ENCODE peak calls at places on chromosome 1, in nine cellular contexts. One of them, this sample, is unnamed.

GRCh38 chr1:68178821-68179490 is 53.4 kb downstream of the WLS start:
- DNase-seq in stomach: no peak
- DNase-seq in A549: no peak
- DNase-seq in uterus: no peak
- DNase-seq in Peyer's patch: no peak
- DNase-seq in upper lobe of left lung: no peak
- DNase-seq in transverse colon: no peak
- DNase-seq in ovary: no peak
- DNase-seq in sigmoid colon: no peak
- DNase-seq in this sample: no peak

GRCh38 chr1:41848216-41848952 is 70.3 kb downstream of the HIVEP3 start:
- DNase-seq in Peyer's patch: no peak
- DNase-seq in upper lobe of left lung: no peak
- DNase-seq in stomach: no peak
- DNase-seq in transverse colon: no peak
- DNase-seq in sigmoid colon: no peak
- DNase-seq in ovary: no peak
- DNase-seq in uterus: no peak
- DNase-seq in A549: no peak
- DNase-seq in this sample: no peak

GRCh38 chr1:110138956-110139355 is 11.3 kb upstream of the SLC6A17 start:
- DNase-seq in A549: no peak
- DNase-seq in upper lobe of left lung: no peak
- DNase-seq in transverse colon: no peak
- DNase-seq in uterus: no peak
- DNase-seq in sigmoid colon: no peak
- DNase-seq in Peyer's patch: no peak
- DNase-seq in ovary: no peak
- DNase-seq in stomach: no peak
- DNase-seq in this sample: no peak

GRCh38 chr1:44339731-44340130 is 15.3 kb downstream of the ERI3 start:
- DNase-seq in ovary: no peak
- DNase-seq in uterus: no peak
- DNase-seq in sigmoid colon: no peak
- DNase-seq in upper lobe of left lung: no peak
- DNase-seq in A549: no peak
- DNase-seq in transverse colon: no peak
- DNase-seq in Peyer's patch: no peak
- DNase-seq in stomach: no peak
- DNase-seq in this sample: no peak

GRCh38 chr1:170238704-170239391 is 93.1 kb downstream of the NTMT2 start:
- DNase-seq in stomach: no peak
- DNase-seq in sigmoid colon: no peak
- DNase-seq in A549: no peak
- DNase-seq in Peyer's patch: no peak
- DNase-seq in upper lobe of left lung: no peak
- DNase-seq in transverse colon: no peak
- DNase-seq in uterus: no peak
- DNase-seq in ovary: no peak
- DNase-seq in this sample: no peak

GRCh38 chr1:195754874-195755273 is 853.4 kb downstream of the KCNT2 start:
- DNase-seq in A549: no peak
- DNase-seq in stomach: no peak
- DNase-seq in Peyer's patch: no peak
- DNase-seq in uterus: no peak
- DNase-seq in sigmoid colon: no peak
- DNase-seq in ovary: no peak
- DNase-seq in transverse colon: no peak
- DNase-seq in upper lobe of left lung: no peak
- DNase-seq in this sample: no peak

GRCh38 chr1:26361605-26362122 is 7.7 kb upstream of the CRYBG2 start:
- DNase-seq in transverse colon: no peak
- DNase-seq in uterus: no peak
- DNase-seq in ovary: no peak
- DNase-seq in Peyer's patch: no peak
- DNase-seq in A549: no peak
- DNase-seq in sigmoid colon: peak; percentile 56
- DNase-seq in upper lobe of left lung: no peak
- DNase-seq in stomach: no peak
- DNase-seq in this sample: no peak

GRCh38 chr1:207389728-207390464 is 64.2 kb upstream of the CR2 start:
- DNase-seq in uterus: no peak
- DNase-seq in Peyer's patch: no peak
- DNase-seq in stomach: no peak
- DNase-seq in sigmoid colon: no peak
- DNase-seq in A549: peak; percentile 16
- DNase-seq in transverse colon: no peak
- DNase-seq in upper lobe of left lung: no peak
- DNase-seq in ovary: no peak
- DNase-seq in this sample: no peak

GRCh38 chr1:16614361-16615252 is 1.2 kb upstream of the NBPF1 start:
- DNase-seq in ovary: peak; percentile 47
- DNase-seq in stomach: peak; percentile 67
- DNase-seq in uterus: no peak
- DNase-seq in A549: no peak
- DNase-seq in transverse colon: peak; percentile 24
- DNase-seq in upper lobe of left lung: peak; percentile 23
- DNase-seq in sigmoid colon: peak; percentile 71
- DNase-seq in Peyer's patch: peak; percentile 25
- DNase-seq in this sample: no peak

GRCh38 chr1:16615253-16616252 is 2.2 kb upstream of the NBPF1 start:
- DNase-seq in uterus: no peak
- DNase-seq in stomach: peak; percentile 46
- DNase-seq in Peyer's patch: peak; percentile 20
- DNase-seq in A549: no peak
- DNase-seq in sigmoid colon: peak; percentile 72
- DNase-seq in upper lobe of left lung: peak; percentile 21
- DNase-seq in transverse colon: peak; percentile 21
- DNase-seq in ovary: peak; percentile 37
- DNase-seq in this sample: no peak

GRCh38 chr1:16617101-16617727 is 3.9 kb upstream of the NBPF1 start:
- DNase-seq in ovary: peak; percentile 45
- DNase-seq in sigmoid colon: peak; percentile 73
- DNase-seq in stomach: peak; percentile 33
- DNase-seq in Peyer's patch: peak; percentile 18
- DNase-seq in transverse colon: no peak
- DNase-seq in upper lobe of left lung: peak; percentile 30
- DNase-seq in A549: no peak
- DNase-seq in uterus: peak; percentile 17
- DNase-seq in this sample: no peak

GRCh38 chr1:16612332-16613172 is 812 bp downstream of the NBPF1 start:
- DNase-seq in stomach: peak; percentile 67
- DNase-seq in transverse colon: peak; percentile 75
- DNase-seq in A549: peak; percentile 62
- DNase-seq in sigmoid colon: peak; percentile 96
- DNase-seq in Peyer's patch: peak; percentile 56
- DNase-seq in ovary: peak; percentile 81
- DNase-seq in uterus: peak; percentile 77
- DNase-seq in upper lobe of left lung: peak; percentile 78
- DNase-seq in this sample: peak; percentile 66

GRCh38 chr1:16613185-16614147 is at the start of gene NBPF1:
- DNase-seq in stomach: peak; percentile 99
- DNase-seq in sigmoid colon: peak; percentile 99
- DNase-seq in ovary: peak; percentile 96
- DNase-seq in A549: peak; percentile 96
- DNase-seq in uterus: peak; percentile 91
- DNase-seq in transverse colon: peak; percentile 99
- DNase-seq in upper lobe of left lung: peak; percentile 100
- DNase-seq in Peyer's patch: peak; percentile 99
- DNase-seq in this sample: peak; percentile 92
- TF ChIP-seq POLR2A in stomach: peak; percentile 45
- TF ChIP-seq POLR2A in sigmoid colon: peak; percentile 75
- TF ChIP-seq POLR2A in ovary: peak; percentile 77
- TF ChIP-seq POLR2A in A549: peak; percentile 98
- TF ChIP-seq POLR2A in uterus: peak; percentile 97
- TF ChIP-seq POLR2A in transverse colon: peak; percentile 79
- TF ChIP-seq POLR2A in upper lobe of left lung: peak; percentile 95
- TF ChIP-seq POLR2A in Peyer's patch: peak; percentile 78
- TF ChIP-seq POLR2A in this sample: peak; percentile 76

GRCh38 chr1:8314346-8315280 is 3.3 kb upstream of the SLC45A1 start:
- DNase-seq in uterus: peak; percentile 83
- DNase-seq in stomach: peak; percentile 83
- DNase-seq in A549: peak; percentile 78
- DNase-seq in ovary: peak; percentile 87
- DNase-seq in Peyer's patch: peak; percentile 46
- DNase-seq in transverse colon: peak; percentile 85
- DNase-seq in upper lobe of left lung: peak; percentile 80
- DNase-seq in sigmoid colon: peak; percentile 92
- DNase-seq in this sample: peak; percentile 71

GRCh38 chr1:8315573-8316475 is 2.1 kb upstream of the SLC45A1 start:
- DNase-seq in stomach: no peak
- DNase-seq in sigmoid colon: no peak
- DNase-seq in Peyer's patch: no peak
- DNase-seq in uterus: no peak
- DNase-seq in transverse colon: no peak
- DNase-seq in ovary: no peak
- DNase-seq in A549: peak; percentile 29
- DNase-seq in upper lobe of left lung: no peak
- DNase-seq in this sample: no peak

GRCh38 chr1:8307628-8308027 is 10.3 kb upstream of the SLC45A1 start:
- DNase-seq in A549: no peak
- DNase-seq in transverse colon: no peak
- DNase-seq in upper lobe of left lung: no peak
- DNase-seq in uterus: no peak
- DNase-seq in stomach: no peak
- DNase-seq in ovary: no peak
- DNase-seq in Peyer's patch: no peak
- DNase-seq in sigmoid colon: no peak
- DNase-seq in this sample: peak; percentile 26

GRCh38 chr1:8311068-8311718 is 6.7 kb upstream of the SLC45A1 start:
- DNase-seq in ovary: no peak
- DNase-seq in sigmoid colon: no peak
- DNase-seq in upper lobe of left lung: no peak
- DNase-seq in A549: no peak
- DNase-seq in transverse colon: no peak
- DNase-seq in uterus: no peak
- DNase-seq in stomach: no peak
- DNase-seq in Peyer's patch: no peak
- DNase-seq in this sample: no peak

DNA sequence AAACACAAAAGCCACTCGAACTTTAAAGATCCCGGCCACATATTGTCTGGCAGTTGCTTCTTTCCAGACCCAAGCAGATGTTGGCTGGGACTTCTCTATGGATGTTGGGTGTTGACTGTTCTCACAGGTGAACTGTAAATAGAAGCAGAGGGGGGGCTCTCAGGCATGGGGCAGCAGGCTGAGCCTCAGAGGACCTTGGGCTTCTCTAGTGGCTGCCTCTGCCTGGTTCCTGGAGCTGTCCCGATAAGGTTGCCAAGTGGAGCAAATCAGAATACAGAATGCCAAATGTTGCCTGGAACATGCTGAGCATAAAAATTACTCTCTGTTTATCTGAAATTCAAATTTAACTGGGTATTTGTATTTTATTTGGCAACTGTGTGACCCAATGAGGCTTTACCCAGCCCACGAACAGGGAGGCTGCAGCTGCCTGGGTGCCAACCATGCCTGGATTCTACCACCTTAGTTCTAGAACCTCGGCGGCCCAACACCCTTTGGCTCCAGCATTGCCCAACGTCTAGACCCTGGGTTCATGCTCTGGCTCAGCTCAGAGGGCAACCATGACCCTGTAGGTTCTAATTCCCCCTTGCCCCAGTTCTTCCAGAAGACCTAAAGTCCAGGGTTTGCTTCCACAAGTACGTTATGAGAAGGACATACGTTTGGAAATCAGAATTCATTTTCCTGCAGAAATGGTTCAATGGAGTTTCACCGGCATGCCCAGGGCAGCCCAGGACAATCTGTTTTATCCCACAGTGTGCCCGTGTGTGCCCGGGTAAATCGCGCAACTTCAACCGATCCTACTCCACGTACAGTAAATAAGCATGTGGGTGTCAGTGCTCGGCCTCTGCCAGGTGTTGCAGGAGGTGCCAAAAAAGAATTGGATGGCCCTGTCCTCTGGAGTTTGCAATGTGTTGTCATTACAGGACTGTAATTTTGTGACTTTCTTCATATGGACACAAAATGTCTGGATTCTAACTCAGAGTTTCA is 5.4 kb upstream of the SLC45A1 start:
- DNase-seq in A549: no peak
- DNase-seq in Peyer's patch: no peak
- DNase-seq in upper lobe of left lung: no peak
- DNase-seq in transverse colon: no peak
- DNase-seq in stomach: peak; percentile 67
- DNase-seq in sigmoid colon: no peak
- DNase-seq in ovary: no peak
- DNase-seq in uterus: no peak
- DNase-seq in this sample: no peak
- TF ChIP-seq CTCF in A549: no peak
- TF ChIP-seq CTCF in Peyer's patch: no peak
- TF ChIP-seq CTCF in upper lobe of left lung: no peak
- TF ChIP-seq CTCF in transverse colon: no peak
- TF ChIP-seq CTCF in stomach: no peak
- TF ChIP-seq CTCF in sigmoid colon: no peak
- TF ChIP-seq CTCF in ovary: no peak
- TF ChIP-seq CTCF in uterus: no peak
- TF ChIP-seq CTCF in this sample: no peak

GRCh38 chr1:93350322-93350721 is 4.6 kb downstream of the DR1 start:
- DNase-seq in ovary: no peak
- DNase-seq in uterus: no peak
- DNase-seq in transverse colon: no peak
- DNase-seq in sigmoid colon: no peak
- DNase-seq in A549: no peak
- DNase-seq in upper lobe of left lung: no peak
- DNase-seq in Peyer's patch: no peak
- DNase-seq in stomach: no peak
- DNase-seq in this sample: no peak
- H3K4me3 ChIP-seq in ovary: no peak overlapping the region
- H3K4me3 ChIP-seq in uterus: no peak overlapping the region
- H3K4me3 ChIP-seq in transverse colon: no peak overlapping the region
- H3K4me3 ChIP-seq in sigmoid colon: no peak overlapping the region
- H3K4me3 ChIP-seq in A549: no peak overlapping the region
- H3K4me3 ChIP-seq in upper lobe of left lung: no peak overlapping the region
- H3K4me3 ChIP-seq in Peyer's patch: no peak overlapping the region
- H3K4me3 ChIP-seq in stomach: peak overlapping the region; percentile 89
- H3K4me3 ChIP-seq in this sample: peak overlapping the region; percentile 97

GRCh38 chr1:58891347-58891746 is 107.5 kb upstream of the JUN start:
- DNase-seq in upper lobe of left lung: no peak
- DNase-seq in transverse colon: no peak
- DNase-seq in ovary: no peak
- DNase-seq in sigmoid colon: no peak
- DNase-seq in stomach: no peak
- DNase-seq in Peyer's patch: no peak
- DNase-seq in A549: no peak
- DNase-seq in uterus: no peak
- DNase-seq in this sample: no peak

GRCh38 chr1:58895559-58896135 is 111.8 kb upstream of the JUN start:
- DNase-seq in uterus: no peak
- DNase-seq in upper lobe of left lung: peak; percentile 60
- DNase-seq in Peyer's patch: no peak
- DNase-seq in sigmoid colon: no peak
- DNase-seq in transverse colon: no peak
- DNase-seq in ovary: no peak
- DNase-seq in stomach: no peak
- DNase-seq in A549: no peak
- DNase-seq in this sample: no peak

GRCh38 chr1:58895082-58895481 is 111.2 kb upstream of the JUN start:
- DNase-seq in ovary: no peak
- DNase-seq in A549: no peak
- DNase-seq in transverse colon: no peak
- DNase-seq in upper lobe of left lung: no peak
- DNase-seq in stomach: no peak
- DNase-seq in sigmoid colon: no peak
- DNase-seq in uterus: no peak
- DNase-seq in Peyer's patch: no peak
- DNase-seq in this sample: no peak

GRCh38 chr1:58896211-58897183 is 112.7 kb upstream of the JUN start:
- DNase-seq in Peyer's patch: no peak
- DNase-seq in uterus: peak; percentile 43
- DNase-seq in upper lobe of left lung: peak; percentile 86
- DNase-seq in ovary: peak; percentile 59
- DNase-seq in A549: no peak
- DNase-seq in stomach: peak; percentile 89
- DNase-seq in transverse colon: peak; percentile 87
- DNase-seq in sigmoid colon: peak; percentile 73
- DNase-seq in this sample: peak; percentile 84

GRCh38 chr1:58893257-58893869 is 109.5 kb upstream of the JUN start:
- DNase-seq in A549: no peak
- DNase-seq in transverse colon: peak; percentile 78
- DNase-seq in sigmoid colon: no peak
- DNase-seq in upper lobe of left lung: peak; percentile 57
- DNase-seq in uterus: no peak
- DNase-seq in stomach: peak; percentile 91
- DNase-seq in ovary: no peak
- DNase-seq in Peyer's patch: no peak
- DNase-seq in this sample: no peak
- TF ChIP-seq POLR2A in A549: no peak
- TF ChIP-seq POLR2A in transverse colon: no peak
- TF ChIP-seq POLR2A in sigmoid colon: no peak
- TF ChIP-seq POLR2A in upper lobe of left lung: no peak
- TF ChIP-seq POLR2A in uterus: no peak
- TF ChIP-seq POLR2A in stomach: no peak
- TF ChIP-seq POLR2A in ovary: no peak
- TF ChIP-seq POLR2A in Peyer's patch: no peak
- TF ChIP-seq POLR2A in this sample: no peak